ENCODE peak calls at places on chromosomes 16 and 17, in six cellular contexts. N, B, J, K, T and U are unnamed samples.

GRCh38 chr17:40936976-40937375 is 470 bp downstream of the KRT23 start:
- DNase-seq in N (no peak), B (peak), J (no peak), K (no peak), T (no peak), U (peak)

GRCh38 chr17:17514361-17514992 is 18.3 kb upstream of the RASD1 start:
- DNase-seq in N (no peak), B (no peak), J (no peak), K (no peak), T (no peak), U (no peak)

GRCh38 chr17:6536566-6537065 is 19.7 kb downstream of the PITPNM3 start:
- DNase-seq in N (no peak), B (no peak), J (no peak), K (no peak), T (no peak), U (peak)

GRCh38 chr17:64004903-64005733 is 7.0 kb downstream of the PRR29 start:
- DNase-seq in N (no peak), B (no peak), J (no peak), K (no peak), T (no peak), U (peak)

GRCh38 chr17:80847506-80848230 is 144.0 kb upstream of the CHMP6 start:
- DNase-seq in N (no peak), B (no peak), J (no peak), K (no peak), T (no peak), U (no peak)

GRCh38 chr16:15567823-15568222 is 75.1 kb downstream of the MARF1 start:
- DNase-seq in N (no peak), B (no peak), J (no peak), K (no peak), T (no peak), U (no peak)

GRCh38 chr16:19935696-19936095 is 51.0 kb upstream of the GPRC5B start:
- DNase-seq in N (no peak), B (no peak), J (no peak), K (no peak), T (no peak), U (no peak)

GRCh38 chr16:89172171-89172900 is 788 bp downstream of the CDH15 start:
- DNase-seq in N (no peak), B (no peak), J (no peak), K (no peak), T (no peak), U (no peak)

GRCh38 chr16:31355701-31356100 is 725 bp downstream of the ITGAX start:
- DNase-seq in N (no peak), B (no peak), J (no peak), K (no peak), T (no peak), U (no peak)

GRCh38 chr16:89616576-89617437 is 3.4 kb downstream of the DPEP1 start:
- DNase-seq in N (no peak), B (no peak), J (no peak), K (no peak), T (no peak), U (no peak)

GRCh38 chr17:1480747-1481465 is 11.6 kb downstream of the MYO1C start:
- DNase-seq in N (peak), B (no peak), J (no peak), K (no peak), T (no peak), U (no peak)

GRCh38 chr17:80082403-80083135 is 18.8 kb upstream of the GAA start:
- DNase-seq in N (peak), B (peak), J (peak), K (peak), T (peak), U (peak)

GRCh38 chr17:73342549-73343167 is 30.9 kb upstream of the CDC42EP4 start:
- DNase-seq in N (peak), B (no peak), J (no peak), K (peak), T (peak), U (no peak)

GRCh38 chr17:64741924-64742670 is 80.0 kb upstream of the SMURF2 start:
- DNase-seq in N (peak), B (no peak), J (no peak), K (peak), T (no peak), U (no peak)

GRCh38 chr17:17315142-17315821 is 12.1 kb downstream of the NT5M start:
- DNase-seq in N (no peak), B (no peak), J (no peak), K (no peak), T (no peak), U (no peak)

GRCh38 chr16:1773703-1774455 is 945 bp upstream of the MRPS34 start:
- DNase-seq in N (peak), B (no peak), J (no peak), K (peak), T (no peak), U (no peak)

GRCh38 chr17:63519972-63520882 is 2.9 kb upstream of the KCNH6 start:
- DNase-seq in N (no peak), B (no peak), J (no peak), K (no peak), T (no peak), U (no peak)

GRCh38 chr17:61698244-61698643 is 107.2 kb upstream of the NACA2 start:
- DNase-seq in N (no peak), B (no peak), J (no peak), K (no peak), T (no peak), U (no peak)

GRCh38 chr17:66842959-66843358 is 8.0 kb downstream of the CACNG5 start:
- DNase-seq in N (no peak), B (no peak), J (no peak), K (no peak), T (no peak), U (no peak)

GRCh38 chr17:1783834-1784611 is 22.2 kb downstream of the SERPINF1 start:
- DNase-seq in N (peak), B (peak), J (no peak), K (peak), T (no peak), U (no peak)

DNA sequence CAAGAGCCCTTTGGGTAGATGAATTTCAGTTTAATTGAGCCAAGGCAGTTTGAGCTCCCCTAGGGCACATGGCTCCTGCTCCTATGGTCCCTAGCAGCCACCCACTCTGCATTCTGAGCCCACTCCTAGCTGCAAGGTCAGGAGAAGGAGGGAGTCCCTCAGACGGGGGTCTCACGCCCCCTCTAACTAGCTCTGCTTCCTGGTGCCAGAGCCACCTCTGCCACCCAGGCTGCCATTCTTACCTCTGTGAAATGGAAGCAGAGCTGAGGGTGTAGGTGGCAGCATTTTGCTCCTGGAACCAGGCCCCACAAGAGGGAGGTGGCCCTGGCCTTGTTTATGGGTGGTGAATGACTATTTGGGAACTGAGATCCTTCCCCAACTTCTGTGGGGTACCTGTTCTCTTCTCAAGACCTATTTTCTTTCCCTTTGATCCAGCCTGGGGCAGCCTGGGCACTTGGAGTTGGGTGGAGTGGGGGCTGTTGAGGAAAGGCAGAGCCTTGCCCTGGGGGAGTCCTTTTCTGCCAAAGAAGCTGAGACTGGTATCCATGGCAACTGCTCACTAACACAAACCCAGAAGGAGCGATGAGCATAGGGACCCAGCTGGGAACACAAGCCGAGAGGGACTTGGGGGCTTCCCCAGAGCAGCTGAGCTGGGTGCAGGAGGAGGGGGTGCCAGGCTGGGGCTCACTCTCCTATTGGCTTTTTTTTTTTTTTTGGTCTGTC is 4.8 kb downstream of the SPNS2 start:
- DNase-seq in N (no peak), B (no peak), J (no peak), K (no peak), T (no peak), U (no peak)
- H4K91ac ChIP-seq in N (no peak), B (peak), J (no peak), K (no peak), T (no peak), U (no peak)

GRCh38 chr16:3115561-3115960 is 3.2 kb downstream of the ZNF205 start:
- DNase-seq in N (no peak), B (no peak), J (no peak), K (no peak), T (no peak), U (peak)
- H4K91ac ChIP-seq in N (no peak), B (no peak), J (no peak), K (no peak), T (no peak), U (no peak)

GRCh38 chr17:77852666-77853207 is 105.8 kb upstream of the TNRC6C start:
- DNase-seq in N (no peak), B (no peak), J (no peak), K (no peak), T (no peak), U (no peak)

GRCh38 chr17:77853208-77853977 is 105.1 kb upstream of the TNRC6C start:
- DNase-seq in N (no peak), B (no peak), J (no peak), K (no peak), T (no peak), U (no peak)

GRCh38 chr17:77849203-77849602 is 109.3 kb upstream of the TNRC6C start:
- DNase-seq in N (no peak), B (no peak), J (no peak), K (no peak), T (no peak), U (no peak)

GRCh38 chr17:77854083-77854758 is 104.3 kb upstream of the TNRC6C start:
- DNase-seq in N (no peak), B (no peak), J (no peak), K (no peak), T (no peak), U (no peak)

GRCh38 chr17:77851921-77852320 is 106.6 kb upstream of the TNRC6C start:
- DNase-seq in N (no peak), B (no peak), J (no peak), K (no peak), T (no peak), U (no peak)
- H4K91ac ChIP-seq in N (no peak), B (no peak), J (no peak), K (peak), T (peak), U (no peak)

GRCh38 chr17:75819723-75820410 is 24.3 kb downstream of the UNC13D start:
- DNase-seq in N (no peak), B (no peak), J (no peak), K (no peak), T (no peak), U (no peak)
- H4K91ac ChIP-seq in N (no peak), B (no peak), J (no peak), K (no peak), T (no peak), U (no peak)

GRCh38 chr16:5427571-5427970 is 330.0 kb upstream of the EEF2KMT start:
- DNase-seq in N (no peak), B (no peak), J (no peak), K (no peak), T (no peak), U (no peak)

GRCh38 chr16:5430598-5430997 is 333.0 kb upstream of the EEF2KMT start:
- DNase-seq in N (no peak), B (no peak), J (no peak), K (no peak), T (no peak), U (no peak)

GRCh38 chr16:5428932-5429331 is 331.3 kb upstream of the EEF2KMT start:
- DNase-seq in N (no peak), B (no peak), J (no peak), K (no peak), T (no peak), U (peak)

GRCh38 chr16:5432166-5432565 is 334.6 kb upstream of the EEF2KMT start:
- DNase-seq in N (no peak), B (no peak), J (no peak), K (no peak), T (no peak), U (no peak)
- H4K91ac ChIP-seq in N (no peak), B (no peak), J (no peak), K (no peak), T (no peak), U (no peak)

DNA sequence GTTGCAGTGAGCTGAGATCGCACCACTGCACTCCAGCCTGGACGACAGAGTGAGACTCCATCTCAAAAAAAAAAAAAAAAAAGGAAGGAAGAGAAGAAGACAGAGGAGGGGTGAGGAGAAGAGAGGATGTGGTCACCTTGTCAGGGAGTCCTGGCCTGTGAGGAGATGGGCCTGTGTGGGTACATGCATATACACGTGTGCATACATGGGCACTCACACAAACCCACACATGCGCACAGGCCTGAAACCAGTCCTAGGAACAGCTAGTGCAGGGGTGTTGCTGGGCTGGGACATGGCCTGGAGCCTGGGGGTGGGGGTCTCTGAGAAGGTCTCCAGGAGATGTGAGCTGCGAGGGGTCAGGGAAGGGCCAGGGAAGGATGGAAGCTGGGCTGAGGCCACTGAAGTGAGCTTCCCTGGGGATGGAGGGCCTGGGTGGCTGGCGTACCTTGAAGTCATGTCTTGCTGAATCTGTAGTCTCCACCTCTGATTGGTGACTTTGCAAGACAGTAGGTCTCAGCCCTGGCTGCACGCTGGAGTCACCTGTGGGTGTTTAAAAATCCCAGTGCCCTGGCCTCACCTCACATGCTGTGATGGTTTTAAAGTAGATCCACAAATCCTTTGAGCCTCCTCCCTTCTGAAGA is 72.4 kb downstream of the MRM1 start:
- DNase-seq in N (no peak), B (no peak), J (no peak), K (no peak), T (no peak), U (no peak)
- H4K91ac ChIP-seq in N (no peak), B (no peak), J (no peak), K (no peak), T (no peak), U (no peak)

GRCh38 chr16:74847202-74847601 is 72.6 kb upstream of the FA2H start:
- DNase-seq in N (no peak), B (no peak), J (no peak), K (no peak), T (no peak), U (no peak)

GRCh38 chr16:74846714-74847113 is 72.1 kb upstream of the FA2H start:
- DNase-seq in N (no peak), B (no peak), J (no peak), K (no peak), T (no peak), U (no peak)

GRCh38 chr16:74850027-74850426 is 75.4 kb upstream of the FA2H start:
- DNase-seq in N (peak), B (no peak), J (no peak), K (no peak), T (no peak), U (no peak)

DNA sequence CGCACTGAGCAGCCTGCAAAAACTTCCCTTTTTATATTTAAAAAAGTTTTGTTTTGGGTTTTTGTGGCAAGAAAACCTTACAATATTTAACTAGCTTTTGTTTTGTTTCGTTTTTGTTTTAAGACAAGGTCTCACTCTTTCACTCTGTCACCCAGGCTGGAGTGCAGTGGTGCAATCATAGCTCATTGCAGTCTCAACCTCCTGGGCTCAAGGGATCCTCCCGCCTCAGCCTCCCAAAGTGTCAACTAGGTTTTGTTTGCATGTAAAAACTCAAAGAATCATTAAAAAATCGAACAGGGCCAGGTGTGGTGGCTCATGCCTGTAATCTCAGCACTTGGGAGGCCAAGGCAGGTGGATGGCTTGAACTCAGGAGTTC is 77.9 kb upstream of the FA2H start:
- DNase-seq in N (no peak), B (no peak), J (no peak), K (no peak), T (no peak), U (no peak)
- H4K91ac ChIP-seq in N (no peak), B (no peak), J (no peak), K (no peak), T (no peak), U (no peak)

DNA sequence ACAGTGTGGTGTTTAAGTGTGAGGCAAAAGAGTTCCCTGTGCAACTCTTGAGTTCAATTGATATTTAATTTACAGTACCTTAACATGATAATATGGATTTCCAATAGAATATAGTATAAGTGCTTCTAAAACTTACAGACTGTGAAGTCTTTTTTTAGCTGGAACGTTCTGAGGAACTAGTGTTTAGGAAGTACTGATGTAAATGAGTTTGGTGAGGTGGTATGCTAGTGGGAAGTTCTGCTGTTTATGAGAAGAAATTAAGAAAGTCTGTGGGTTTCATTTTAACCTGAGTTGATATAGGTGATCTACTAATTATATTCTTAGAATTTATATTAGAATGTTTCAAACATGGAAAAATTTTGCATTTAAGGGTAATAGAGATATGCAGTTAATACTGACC is 32.0 kb downstream of the PTRH2 start:
- DNase-seq in N (no peak), B (no peak), J (no peak), K (no peak), T (no peak), U (no peak)
- H4K91ac ChIP-seq in N (no peak), B (no peak), J (no peak), K (no peak), T (no peak), U (no peak)

GRCh38 chr16:28935924-28936783 is 4.4 kb downstream of the CD19 start:
- DNase-seq in N (peak), B (peak), J (peak), K (peak), T (no peak), U (peak)
- H4K91ac ChIP-seq in N (no peak), B (no peak), J (no peak), K (no peak), T (no peak), U (no peak)

DNA sequence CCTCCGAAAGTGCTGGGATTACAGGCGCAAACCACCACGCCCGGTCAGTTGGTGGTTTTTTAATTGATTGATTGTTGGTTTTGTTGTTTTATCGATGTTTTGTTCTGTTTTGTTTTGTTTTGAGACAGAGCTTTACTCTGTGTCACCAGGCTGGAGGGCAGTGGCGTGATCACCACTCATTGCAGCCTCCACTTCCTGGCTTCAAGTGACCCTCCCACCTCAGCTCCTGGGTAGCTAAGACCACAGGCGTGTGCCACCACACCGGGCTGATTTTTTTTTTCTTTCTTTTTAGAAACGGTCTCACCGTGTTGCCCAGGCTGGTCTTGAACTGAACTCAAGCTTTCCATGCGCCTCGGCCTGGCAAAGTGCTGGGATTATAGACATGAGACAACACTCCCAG is 12.4 kb downstream of the FAM234A start:
- DNase-seq in N (no peak), B (no peak), J (no peak), K (no peak), T (no peak), U (no peak)
- H4K91ac ChIP-seq in N (no peak), B (no peak), J (no peak), K (no peak), T (no peak), U (no peak)